ENCODE peak calls at places on chromosomes 11 and 22, in eight cellular contexts. Q is tibial nerve, E is ovary, B is right lobe of liver, M is esophagus muscularis mucosa, G is thyroid gland, H is IMR-90, Z is body of pancreas. I is an unnamed sample.

GRCh38 chr11:69272961-69273461 is 20.9 kb upstream of the MYEOV start:
- DNase-seq in Q (no peak), Z (no peak), E (no peak), H (no peak), G (no peak), M (no peak), B (peak), I (no peak)

GRCh38 chr11:61065955-61066638 is 36.2 kb upstream of the CD5 start:
- DNase-seq in E (no peak), Q (no peak), G (no peak), Z (peak), M (no peak), B (no peak), H (no peak), I (no peak)

GRCh38 chr11:72681226-72682153 is 7.3 kb upstream of the PDE2A start:
- DNase-seq in E (no peak), M (no peak), Q (no peak), H (no peak), Z (no peak), B (no peak), G (peak), I (no peak)

GRCh38 chr11:71283960-71284359 is 31.6 kb upstream of the SHANK2 start:
- DNase-seq in G (peak), M (no peak), B (no peak), Z (peak), E (no peak), Q (no peak), H (no peak), I (no peak)

GRCh38 chr11:128279861-128280260 is 307.5 kb downstream of the ETS1 start:
- DNase-seq in Q (no peak), B (no peak), M (no peak), Z (no peak), E (no peak), H (peak), G (no peak), I (no peak)

GRCh38 chr11:33013706-33014105 is 2.0 kb upstream of the DEPDC7 start:
- DNase-seq in Z (no peak), M (no peak), H (peak), G (no peak), E (no peak), B (no peak), Q (no peak), I (no peak)

GRCh38 chr11:10931761-10932700 is 74.2 kb upstream of the ZBED5 start:
- DNase-seq in H (no peak), B (no peak), Z (no peak), Q (no peak), E (peak), G (no peak), M (peak), I (no peak)

GRCh38 chr11:36186340-36186739 is 102.9 kb downstream of the COMMD9 start:
- DNase-seq in B (no peak), Q (no peak), M (no peak), H (peak), G (no peak), Z (no peak), E (no peak), I (no peak)

GRCh38 chr11:134228625-134229024 is 4.2 kb downstream of the VPS26B start:
- DNase-seq in E (no peak), G (no peak), H (no peak), Z (no peak), M (no peak), Q (no peak), B (no peak), I (no peak)

GRCh38 chr11:12675951-12676711 is 1.9 kb downstream of the TEAD1 start:
- DNase-seq in M (no peak), B (no peak), G (no peak), Q (no peak), H (peak), E (no peak), Z (no peak), I (no peak)

GRCh38 chr11:119396835-119397234 is 15.3 kb upstream of the USP2 start:
- DNase-seq in E (no peak), Q (no peak), Z (no peak), M (no peak), B (no peak), G (no peak), H (no peak), I (no peak)

GRCh38 chr11:116312560-116313340 is 460.0 kb downstream of the BUD13 start:
- DNase-seq in M (peak), H (no peak), Q (peak), B (peak), G (peak), E (peak), Z (peak), I (no peak)

GRCh38 chr11:7548659-7549283 is 35.0 kb downstream of the PPFIBP2 start:
- DNase-seq in Z (no peak), E (no peak), B (peak), Q (no peak), H (no peak), G (peak), M (no peak), I (no peak)

GRCh38 chr11:44643207-44643606 is 77.7 kb downstream of the CD82 start:
- DNase-seq in E (no peak), H (no peak), Q (no peak), Z (no peak), M (no peak), B (no peak), G (no peak), I (no peak)

GRCh38 chr11:45748801-45749200 is 56.1 kb upstream of the SLC35C1 start:
- DNase-seq in H (no peak), E (no peak), Z (no peak), G (no peak), B (no peak), M (no peak), Q (no peak), I (no peak)

GRCh38 chr11:3865388-3866193 is 10.1 kb downstream of the STIM1 start:
- DNase-seq in B (no peak), G (peak), Z (no peak), E (no peak), H (peak), M (no peak), Q (no peak), I (peak)

DNA sequence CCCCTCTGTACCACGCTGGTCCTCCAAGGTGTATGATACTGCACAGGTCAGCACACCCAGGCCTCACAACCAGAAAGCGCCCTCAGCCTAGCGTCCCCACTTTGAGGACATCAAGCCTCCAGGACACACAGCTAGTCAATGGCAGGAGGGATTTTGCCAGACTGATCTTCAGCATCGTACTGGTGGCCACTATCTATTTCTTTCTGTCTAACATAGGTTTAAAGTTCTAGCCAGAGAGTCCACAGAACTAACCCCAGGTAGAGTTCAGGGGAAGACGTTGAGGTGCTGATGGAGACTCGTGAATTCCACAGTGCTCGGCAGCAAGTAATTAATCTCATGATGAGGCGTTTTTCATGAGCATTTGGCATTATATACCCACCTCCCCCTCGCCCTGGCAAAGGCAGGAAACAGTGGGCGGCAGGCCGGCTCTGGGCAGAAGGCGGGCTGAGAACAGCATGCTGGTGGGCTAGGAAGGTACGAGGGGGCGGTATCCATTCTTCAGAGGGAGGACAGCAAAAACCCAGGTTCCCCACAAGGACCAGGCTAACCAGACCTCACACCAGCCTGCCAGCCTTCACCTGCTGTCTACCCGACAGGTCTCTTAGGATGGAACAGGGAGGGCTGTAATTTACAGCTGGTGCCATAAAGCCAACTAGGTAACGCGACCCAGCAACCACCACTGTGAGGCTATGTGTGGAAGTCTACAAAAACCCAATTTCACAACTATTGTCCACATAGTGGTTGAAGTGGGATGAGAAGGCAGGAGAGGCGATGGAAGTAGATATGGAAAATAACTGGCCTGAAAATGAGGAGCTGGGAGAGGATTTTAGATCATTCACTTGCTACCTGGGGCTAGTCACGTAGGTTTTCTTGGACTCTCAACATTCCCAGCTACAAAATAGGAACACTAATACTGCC is 18.5 kb downstream of the MYH9 start:
- DNase-seq in H (peak), B (no peak), E (no peak), Z (peak), G (peak), M (no peak), Q (no peak), I (peak)
- TF ChIP-seq POLR2A in H (no peak), B (no peak), E (no peak), Z (no peak), G (no peak), M (no peak), Q (no peak), I (no peak)

DNA sequence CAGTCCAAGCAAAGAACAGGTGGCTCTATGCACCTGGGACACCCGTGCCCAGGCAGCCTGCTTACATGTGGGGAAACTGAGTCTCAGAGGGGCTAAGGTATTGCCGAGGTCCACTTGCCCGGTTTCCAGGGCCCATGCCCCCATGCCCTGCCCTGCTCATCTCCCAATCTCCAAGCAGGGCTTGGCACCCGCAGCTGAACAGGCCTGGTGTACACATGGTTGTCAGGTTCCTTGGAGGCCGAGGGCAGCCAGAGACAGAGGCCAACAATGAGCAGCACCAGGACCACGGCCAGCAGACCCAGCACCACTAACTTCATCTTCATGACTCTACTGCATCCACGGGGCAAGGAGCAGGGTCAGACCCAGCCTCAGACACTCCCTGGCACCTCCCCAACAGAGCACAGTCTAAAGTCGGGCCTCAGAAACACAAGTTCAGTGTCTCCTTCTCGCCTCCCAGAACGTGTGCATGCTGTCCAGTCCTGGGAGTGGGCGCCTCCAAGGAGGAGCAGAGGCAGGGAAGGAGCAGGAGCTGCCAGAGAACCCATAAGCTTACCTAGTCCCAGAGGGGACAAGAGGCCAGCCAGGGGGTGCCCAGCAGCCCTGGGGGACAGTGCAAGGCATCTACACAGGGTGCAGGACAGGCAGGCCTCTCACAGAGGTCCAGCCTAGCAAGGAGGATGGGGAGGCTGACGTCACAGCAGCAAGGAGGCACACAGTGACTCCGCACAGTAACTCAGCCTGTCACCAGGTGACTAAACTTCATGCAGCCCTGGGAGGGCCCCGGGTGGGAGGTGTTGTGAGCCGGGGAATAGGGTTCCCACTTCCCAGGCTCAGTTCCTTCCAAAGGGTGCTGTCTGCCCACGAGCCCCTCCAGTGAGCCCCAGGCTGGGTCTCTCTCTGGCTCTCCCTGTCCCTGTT is 20.2 kb upstream of the RGL4 start:
- DNase-seq in Q (no peak), M (no peak), E (no peak), B (no peak), H (no peak), Z (no peak), G (no peak), I (no peak)
- TF ChIP-seq POLR2A in Q (no peak), M (no peak), E (no peak), B (no peak), H (no peak), Z (no peak), G (no peak), I (no peak)

GRCh38 chr11:2815762-2816496 is 69.6 kb downstream of the CDKN1C start:
- DNase-seq in Z (no peak), E (peak), Q (no peak), M (no peak), H (no peak), G (no peak), B (no peak), I (no peak)
- TF ChIP-seq POLR2A in Z (no peak), E (no peak), Q (no peak), M (no peak), H (no peak), G (no peak), B (no peak), I (no peak)

GRCh38 chr22:20422271-20422958 is 15.2 kb downstream of the SCARF2 start:
- DNase-seq in H (peak), G (no peak), M (no peak), Q (no peak), B (peak), Z (no peak), E (peak), I (no peak)

GRCh38 chr22:20418211-20418788 is 19.3 kb downstream of the SCARF2 start:
- DNase-seq in B (peak), Q (peak), E (peak), H (peak), G (peak), Z (peak), M (no peak), I (peak)

GRCh38 chr22:20421507-20421874 is 16.1 kb downstream of the SCARF2 start:
- DNase-seq in H (no peak), Q (no peak), Z (no peak), G (no peak), E (peak), M (no peak), B (peak), I (no peak)

GRCh38 chr22:20420157-20420842 is 17.3 kb downstream of the SCARF2 start:
- DNase-seq in H (no peak), B (no peak), E (no peak), G (no peak), M (no peak), Q (no peak), Z (no peak), I (no peak)

GRCh38 chr22:20419664-20419951 is 18.0 kb downstream of the SCARF2 start:
- DNase-seq in Z (no peak), G (no peak), H (no peak), B (no peak), M (no peak), Q (no peak), E (no peak), I (no peak)
- TF ChIP-seq POLR2A in Z (no peak), G (no peak), H (no peak), B (no peak), M (no peak), Q (no peak), E (no peak), I (no peak)